ENCODE peak calls at places on chromosomes 7 and 10, in eight cellular contexts. I is stimulated activated CD4-positive, alpha-beta T cell treated with anti-CD3 and anti-CD28 coated beads, Interleukin-12 subunit alpha, Interleukin-12 subunit beta, amount 100 ng/mL, for 24 hours; K is CD4-positive, alpha-beta T cell; X is activated gamma-delta T cell treated with anti-CD3 and anti-CD28 coated beads, Interleukin-2, amount 50 U/mL, for 16 hours; E is stimulated activated CD8-positive, alpha-beta memory T cell treated with anti-CD3 and anti-CD28 coated beads, Interleukin-7, amount 100 ng/mL, for 4 hours; U is activated T-cell treated with anti-CD3 and anti-CD28 coated beads, Interleukin-2, amount 50 U/mL, for 72 hours; J is ecto neural progenitor cell; C is left ventricle myocardium superior. V is an unnamed sample.

GRCh38 chr7:54542920-54543539 is 855 bp downstream of the VSTM2A start:
- DNase-seq in J (peak), X (no peak), C (no peak), E (no peak), U (no peak), I (no peak), K (no peak), V (no peak)

GRCh38 chr10:1043532-1043995 is 5.4 kb downstream of the IDI1 start:
- DNase-seq in X (no peak), J (no peak), I (no peak), U (no peak), C (no peak), K (no peak), E (no peak), V (no peak)

GRCh38 chr7:5479133-5479745 is 55.6 kb upstream of the TNRC18 start:
- DNase-seq in K (no peak), E (no peak), I (no peak), C (no peak), J (peak), U (no peak), X (no peak), V (no peak)

GRCh38 chr7:105978035-105978434 is 15.0 kb downstream of the CDHR3 start:
- DNase-seq in K (no peak), U (no peak), E (no peak), I (no peak), X (no peak), C (peak), J (no peak), V (no peak)

GRCh38 chr10:7192831-7193348 is 217.9 kb downstream of the SFMBT2 start:
- DNase-seq in X (peak), I (peak), J (no peak), K (peak), E (peak), U (peak), C (no peak), V (peak)

GRCh38 chr7:100191775-100192174 is 14.1 kb downstream of the STAG3 start:
- DNase-seq in U (no peak), I (no peak), K (no peak), J (no peak), X (no peak), E (no peak), C (no peak), V (no peak)

GRCh38 chr7:33979807-33980355 is 74.5 kb downstream of the BMPER start:
- DNase-seq in I (no peak), J (no peak), C (no peak), K (no peak), E (no peak), U (no peak), X (no peak), V (no peak)

GRCh38 chr7:30157217-30157616 is 22.4 kb downstream of the MTURN start:
- DNase-seq in X (no peak), U (peak), C (no peak), I (no peak), K (peak), E (no peak), J (no peak), V (no peak)

GRCh38 chr7:47232751-47233412 is 349.0 kb downstream of the TNS3 start:
- DNase-seq in I (no peak), C (no peak), K (no peak), U (no peak), X (no peak), E (no peak), J (no peak), V (no peak)

GRCh38 chr10:106500585-106501525 is 663.7 kb downstream of the SORCS1 start:
- DNase-seq in C (no peak), X (no peak), I (no peak), J (no peak), E (no peak), K (no peak), U (no peak), V (no peak)

GRCh38 chr10:13395540-13395939 is 47.4 kb upstream of the SEPHS1 start:
- DNase-seq in U (no peak), J (no peak), K (no peak), X (no peak), C (no peak), E (no peak), I (no peak), V (no peak)

GRCh38 chr10:62451606-62451965 is 77.4 kb downstream of the ZNF365 start:
- DNase-seq in C (no peak), E (no peak), K (no peak), I (no peak), J (no peak), X (no peak), U (no peak), V (no peak)

GRCh38 chr7:47418910-47419309 is 163.0 kb downstream of the TNS3 start:
- DNase-seq in E (no peak), X (no peak), U (no peak), C (no peak), K (no peak), I (no peak), J (no peak), V (no peak)

GRCh38 chr10:112375721-112376577 is 2.0 kb downstream of the ACSL5 start:
- DNase-seq in I (no peak), J (no peak), E (peak), X (no peak), U (peak), C (peak), K (peak), V (no peak)

GRCh38 chr7:90503379-90503778 is 33.9 kb downstream of the PTTG1IP2 start:
- DNase-seq in J (no peak), U (no peak), I (no peak), X (no peak), C (no peak), E (no peak), K (no peak), V (no peak)

GRCh38 chr7:154744226-154744860 is 258.6 kb downstream of the PAXIP1 start:
- DNase-seq in E (no peak), I (no peak), J (peak), X (no peak), C (peak), U (peak), K (no peak), V (no peak)

GRCh38 chr10:52621635-52622079 is 150.9 kb downstream of the MBL2 start:
- DNase-seq in U (no peak), X (no peak), K (no peak), J (no peak), C (no peak), I (no peak), E (no peak), V (no peak)

GRCh38 chr10:59362184-59362966 is at the start of gene FAM13C:
- DNase-seq in I (no peak), X (no peak), E (no peak), J (peak), K (no peak), U (peak), C (peak), V (no peak)

GRCh38 chr7:49479936-49480544 is 293.4 kb upstream of the VWC2 start:
- DNase-seq in C (no peak), I (no peak), J (no peak), K (no peak), E (no peak), U (no peak), X (no peak), V (no peak)

GRCh38 chr10:22541900-22542299 is 172.5 kb downstream of the PIP4K2A start:
- DNase-seq in U (no peak), C (no peak), X (no peak), K (no peak), E (no peak), I (no peak), J (no peak), V (no peak)

GRCh38 chr7:73345538-73345937 is 17.6 kb downstream of the FKBP6 start:
- DNase-seq in U (no peak), E (no peak), J (no peak), K (no peak), I (no peak), C (no peak), X (no peak), V (no peak)

GRCh38 chr10:4847580-4848020 is 21.6 kb downstream of the AKR1E2 start:
- DNase-seq in K (no peak), X (no peak), U (no peak), C (no peak), J (no peak), I (no peak), E (no peak), V (no peak)

GRCh38 chr10:78931333-78932083 is 137.3 kb upstream of the ZMIZ1 start:
- DNase-seq in I (no peak), J (no peak), U (no peak), K (no peak), C (peak), E (no peak), X (no peak), V (no peak)

GRCh38 chr7:150824379-150825177 is 24.0 kb downstream of the TMEM176A start:
- DNase-seq in X (no peak), J (peak), C (no peak), U (no peak), K (no peak), I (no peak), E (no peak), V (no peak)

GRCh38 chr10:48762104-48763042 is 77.7 kb downstream of the WDFY4 start:
- DNase-seq in E (no peak), K (no peak), X (no peak), I (no peak), J (no peak), U (no peak), C (no peak), V (no peak)